ENCODE peak calls at places on chromosomes 11 and 22, in seven cellular contexts. Q, Z, C, S, R, L and J are unnamed samples.

GRCh38 chr11:134949121-134949591 is 537.1 kb upstream of the B3GAT1 start:
- DNase-seq in R (no peak), Q (no peak), Z (no peak), C (no peak), S (no peak), L (no peak), J (no peak)

GRCh38 chr11:95134491-95134890 is 44.8 kb downstream of the ENDOD1 start:
- DNase-seq in Q (no peak), Z (no peak), L (no peak), S (no peak), R (no peak), C (no peak), J (peak)

GRCh38 chr22:18032455-18033101 is 8.2 kb upstream of the MICAL3 start:
- DNase-seq in C (no peak), L (no peak), S (no peak), R (no peak), Q (no peak), Z (no peak), J (no peak)

GRCh38 chr11:90434858-90435257 is 212.0 kb upstream of the CHORDC1 start:
- DNase-seq in Q (no peak), C (peak), Z (no peak), L (no peak), R (no peak), S (no peak), J (peak)

GRCh38 chr22:20652130-20652529 is 121.8 kb upstream of the SERPIND1 start:
- DNase-seq in S (no peak), R (no peak), Z (no peak), L (no peak), Q (no peak), C (no peak), J (no peak)

GRCh38 chr22:41968601-41969000 is 642 bp upstream of the SEPTIN3 start:
- DNase-seq in S (no peak), R (no peak), L (peak), Q (no peak), Z (no peak), C (no peak), J (peak)

GRCh38 chr11:65204143-65204542 is 22.4 kb downstream of the CAPN1 start:
- DNase-seq in Q (no peak), R (no peak), C (no peak), Z (peak), S (no peak), L (no peak), J (no peak)

GRCh38 chr11:128888034-128888985 is 2.8 kb upstream of the KCNJ5 start:
- DNase-seq in S (no peak), Q (no peak), R (no peak), C (no peak), Z (no peak), L (no peak), J (no peak)

GRCh38 chr11:65577756-65578109 is 1.9 kb downstream of the EHBP1L1 start:
- DNase-seq in C (no peak), R (no peak), S (no peak), Q (no peak), Z (no peak), L (peak), J (no peak)

GRCh38 chr11:74134661-74135515 is 35.9 kb downstream of the C2CD3 start:
- DNase-seq in R (no peak), L (no peak), C (no peak), Z (no peak), S (no peak), Q (no peak), J (no peak)

GRCh38 chr11:2701230-2701629 is 1.4 kb upstream of the KCNQ1OT1 start:
- DNase-seq in C (no peak), Z (peak), L (no peak), S (no peak), Q (no peak), R (no peak), J (no peak)

GRCh38 chr11:61061081-61061826 is 41.0 kb upstream of the CD5 start:
- DNase-seq in S (no peak), L (no peak), Q (peak), Z (peak), C (peak), R (peak), J (no peak)

GRCh38 chr22:32684822-32685187 is 116.7 kb upstream of the TIMP3 start:
- DNase-seq in Q (no peak), R (no peak), L (no peak), S (no peak), C (no peak), Z (no peak), J (no peak)

GRCh38 chr11:93054881-93055280 is 85.4 kb downstream of the MTNR1B start:
- DNase-seq in C (peak), S (peak), L (no peak), Q (no peak), Z (no peak), R (no peak), J (no peak)

GRCh38 chr11:82405392-82405791 is 328.3 kb downstream of the FAM181B start:
- DNase-seq in S (no peak), R (no peak), Q (no peak), L (no peak), Z (no peak), C (no peak), J (no peak)